ENCODE peak calls at places on chromosomes 2 and 18, in six cellular contexts. C is nephron progenitor cell; M is AG08395; G is amniotic epithelial cell; B is stimulated activated CD8-positive, alpha-beta memory T cell treated with anti-CD3 and anti-CD28 coated beads, Interleukin-15, amount 100 ng/mL, for 48 hours; P is C1 segment of cervical spinal cord. V is an unnamed sample.

GRCh38 chr2:96927420-96928171 is 57.7 kb upstream of the SEMA4C start:
- DNase-seq in M (peak), G (peak), C (peak), B (no peak), P (peak), V (no peak)

GRCh38 chr2:191620144-191620543 is 57.8 kb upstream of the NABP1 start:
- DNase-seq in P (no peak), B (no peak), C (no peak), G (no peak), M (peak), V (no peak)

GRCh38 chr2:26630669-26631360 is 10.4 kb downstream of the CIB4 start:
- DNase-seq in C (no peak), M (peak), G (peak), B (no peak), P (no peak), V (no peak)

GRCh38 chr18:36532394-36532793 is 234.9 kb downstream of the FHOD3 start:
- DNase-seq in C (no peak), G (peak), M (peak), P (no peak), B (no peak), V (no peak)

GRCh38 chr18:53698907-53699306 is 525.6 kb downstream of the MBD2 start:
- DNase-seq in P (no peak), G (no peak), B (no peak), M (peak), C (peak), V (no peak)

GRCh38 chr2:239570971-239571520 is 170.2 kb upstream of the HDAC4 start:
- DNase-seq in C (no peak), G (no peak), B (no peak), P (no peak), M (no peak), V (no peak)

GRCh38 chr2:187527262-187527661 is 27.0 kb downstream of the TFPI start:
- DNase-seq in G (peak), P (no peak), C (no peak), M (peak), B (no peak), V (no peak)

GRCh38 chr2:145325485-145325884 is 805.6 kb upstream of the ZEB2 start:
- DNase-seq in B (no peak), G (no peak), P (no peak), C (no peak), M (no peak), V (no peak)

GRCh38 chr2:222057249-222058073 is 241.3 kb downstream of the PAX3 start:
- DNase-seq in G (no peak), M (peak), P (no peak), B (no peak), C (no peak), V (no peak)

GRCh38 chr2:187499941-187500532 is 52.0 kb upstream of the CALCRL start:
- DNase-seq in G (peak), M (peak), C (peak), B (no peak), P (peak), V (peak)

V was measured in GOT3.